ENCODE peak calls at places on chromosome 12, in four cellular contexts. X is AG09319, N is progenitor cell of endocrine pancreas, C is GM13976. R is an unnamed sample.

GRCh38 chr12:132190834-132191500 is 46.7 kb downstream of the NOC4L start:
- DNase-seq in N (no peak), C (no peak), X (no peak), R (no peak)

GRCh38 chr12:7989827-7990491 is 42.6 kb upstream of the FOXJ2 start:
- DNase-seq in N (no peak), C (peak), X (no peak), R (peak)

GRCh38 chr12:131775904-131776889 is 52.0 kb upstream of the MMP17 start:
- DNase-seq in X (no peak), N (no peak), C (peak), R (peak)

GRCh38 chr12:27064397-27065342 is 17.7 kb downstream of the C12orf71 start:
- DNase-seq in X (no peak), N (no peak), C (peak), R (no peak)

GRCh38 chr12:111063296-111064026 is 143.1 kb upstream of the MYL2 start:
- DNase-seq in C (no peak), N (no peak), X (no peak), R (no peak)

GRCh38 chr12:94671917-94672316 is 21.6 kb upstream of the TMCC3 start:
- DNase-seq in N (no peak), X (no peak), C (no peak), R (no peak)

GRCh38 chr12:40002178-40003169 is 103.4 kb downstream of the SLC2A13 start:
- DNase-seq in N (no peak), C (no peak), X (no peak), R (no peak)

GRCh38 chr12:131105736-131106356 is 152.1 kb downstream of the ADGRD1 start:
- DNase-seq in X (no peak), N (no peak), C (no peak), R (peak)

GRCh38 chr12:122721057-122721545 is 4.5 kb upstream of the HCAR3 start:
- DNase-seq in N (no peak), C (peak), X (no peak), R (no peak)

GRCh38 chr12:122050706-122051105 is 27.9 kb upstream of the MLXIP start:
- DNase-seq in C (no peak), N (no peak), X (no peak), R (no peak)

GRCh38 chr12:3035815-3036702 is 41.1 kb upstream of the TSPAN9 start:
- DNase-seq in X (no peak), C (no peak), N (no peak), R (no peak)
- TF ChIP-seq CTCF in X (peak), C (no peak), N (peak), R (no peak)

GRCh38 chr12:6909421-6910145 is 4.8 kb upstream of the ENO2 start:
- DNase-seq in N (no peak), X (no peak), C (no peak), R (no peak)
- TF ChIP-seq CTCF in N (no peak), X (no peak), C (no peak), R (no peak)

DNA sequence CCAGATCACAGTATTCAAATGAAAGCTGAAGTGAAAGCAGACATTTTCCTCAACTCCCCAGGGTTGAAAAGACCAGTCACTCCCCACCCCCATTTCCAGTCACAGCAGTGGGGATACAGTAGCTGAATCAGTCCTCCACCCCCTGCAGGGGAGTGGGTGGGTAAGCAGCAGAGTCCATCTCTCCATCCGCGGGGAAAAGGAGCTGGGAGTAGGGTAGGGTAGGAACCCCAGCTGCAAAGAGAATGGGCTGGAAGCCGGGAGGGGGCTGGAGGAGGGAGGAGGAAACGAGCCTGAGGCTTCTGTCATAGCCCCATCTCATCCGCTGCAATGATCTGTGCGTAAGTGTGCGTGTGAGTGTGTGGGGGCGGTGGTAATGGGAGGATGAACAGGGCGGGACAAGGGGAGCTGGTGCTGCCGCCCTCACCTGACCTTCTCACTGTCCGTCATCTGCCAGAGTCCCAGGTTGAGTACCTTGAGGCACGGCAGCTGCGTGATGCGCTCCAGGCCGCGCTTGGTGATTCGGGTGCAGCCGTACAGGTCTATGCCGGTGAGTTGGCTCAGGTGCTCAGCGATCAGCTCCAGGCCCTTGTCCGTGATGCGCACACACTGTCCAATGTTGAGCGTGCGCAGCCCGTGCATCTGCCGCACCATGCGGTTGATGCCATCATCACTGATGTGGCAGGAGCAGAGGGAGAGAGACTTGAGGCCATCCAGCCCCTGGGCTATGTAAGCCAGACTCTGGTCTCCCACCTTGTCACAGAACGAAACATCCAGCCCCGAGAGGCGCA is 1.7 kb downstream of the FBXL14 start:
- DNase-seq in C (peak), X (no peak), N (peak), R (peak)
- TF ChIP-seq CTCF in C (no peak), X (no peak), N (peak), R (no peak)

DNA sequence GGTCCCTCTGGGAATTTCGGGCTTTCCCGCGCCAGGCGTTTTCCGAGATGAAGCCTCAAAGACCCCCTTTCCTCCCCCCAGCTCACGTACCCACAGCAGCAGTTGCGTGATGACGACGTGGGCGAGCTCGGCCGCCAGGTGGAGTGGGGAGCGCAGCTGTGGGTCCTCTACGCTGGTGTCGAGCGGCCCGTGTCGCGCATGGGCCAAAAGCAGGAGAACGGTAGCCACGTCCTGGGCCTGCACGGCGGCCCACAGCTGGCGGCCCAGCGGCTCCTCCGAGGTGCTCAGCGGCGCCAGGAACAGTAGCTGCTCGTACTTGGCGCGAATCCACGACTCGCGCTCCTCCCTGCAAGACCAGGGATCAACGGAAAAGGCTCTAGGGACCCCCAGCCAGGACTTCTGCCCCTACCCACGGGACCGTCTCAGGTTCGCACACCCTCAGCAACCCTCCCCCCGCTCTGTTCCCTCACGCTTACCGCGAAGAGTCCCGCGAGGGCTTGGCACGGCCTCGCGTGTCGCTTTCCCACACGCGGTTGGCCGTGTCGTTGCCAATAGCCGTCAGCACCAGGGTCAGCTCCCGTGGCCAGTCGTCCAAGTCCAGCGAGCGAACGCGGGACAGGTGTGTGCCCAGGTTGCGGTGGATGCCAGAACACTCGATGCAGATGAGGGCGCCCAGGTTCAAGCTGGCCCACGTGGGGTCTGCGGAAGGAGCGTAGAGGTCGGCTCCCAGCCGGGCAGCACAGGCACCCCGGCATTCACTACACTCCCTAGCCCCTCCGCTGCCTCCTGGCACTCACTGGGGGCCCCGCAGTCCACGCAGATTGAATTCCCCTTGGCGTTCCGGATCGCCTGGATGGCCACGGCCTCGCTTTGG is 11.4 kb downstream of the AGAP2 start:
- DNase-seq in C (peak), N (peak), X (no peak), R (no peak)
- TF ChIP-seq CTCF in C (no peak), N (no peak), X (peak), R (no peak)

GRCh38 chr12:24696800-24697199 is 252.1 kb downstream of the BCAT1 start:
- DNase-seq in N (no peak), C (no peak), X (no peak), R (no peak)
- TF ChIP-seq CTCF in N (no peak), C (no peak), X (no peak), R (no peak)

GRCh38 chr12:125351788-125352187 is 286.6 kb downstream of the AACS start:
- DNase-seq in X (no peak), N (no peak), C (no peak), R (no peak)

GRCh38 chr12:125343649-125344048 is 278.4 kb downstream of the AACS start:
- DNase-seq in C (no peak), N (no peak), X (no peak), R (no peak)

GRCh38 chr12:125340791-125341190 is 275.6 kb downstream of the AACS start:
- DNase-seq in N (no peak), X (peak), C (no peak), R (no peak)

GRCh38 chr12:125341422-125341821 is 276.2 kb downstream of the AACS start:
- DNase-seq in X (no peak), C (no peak), N (no peak), R (no peak)

GRCh38 chr12:125346361-125346760 is 281.1 kb downstream of the AACS start:
- DNase-seq in X (no peak), N (no peak), C (no peak), R (no peak)
- TF ChIP-seq CTCF in X (no peak), N (no peak), C (peak), R (no peak)

DNA sequence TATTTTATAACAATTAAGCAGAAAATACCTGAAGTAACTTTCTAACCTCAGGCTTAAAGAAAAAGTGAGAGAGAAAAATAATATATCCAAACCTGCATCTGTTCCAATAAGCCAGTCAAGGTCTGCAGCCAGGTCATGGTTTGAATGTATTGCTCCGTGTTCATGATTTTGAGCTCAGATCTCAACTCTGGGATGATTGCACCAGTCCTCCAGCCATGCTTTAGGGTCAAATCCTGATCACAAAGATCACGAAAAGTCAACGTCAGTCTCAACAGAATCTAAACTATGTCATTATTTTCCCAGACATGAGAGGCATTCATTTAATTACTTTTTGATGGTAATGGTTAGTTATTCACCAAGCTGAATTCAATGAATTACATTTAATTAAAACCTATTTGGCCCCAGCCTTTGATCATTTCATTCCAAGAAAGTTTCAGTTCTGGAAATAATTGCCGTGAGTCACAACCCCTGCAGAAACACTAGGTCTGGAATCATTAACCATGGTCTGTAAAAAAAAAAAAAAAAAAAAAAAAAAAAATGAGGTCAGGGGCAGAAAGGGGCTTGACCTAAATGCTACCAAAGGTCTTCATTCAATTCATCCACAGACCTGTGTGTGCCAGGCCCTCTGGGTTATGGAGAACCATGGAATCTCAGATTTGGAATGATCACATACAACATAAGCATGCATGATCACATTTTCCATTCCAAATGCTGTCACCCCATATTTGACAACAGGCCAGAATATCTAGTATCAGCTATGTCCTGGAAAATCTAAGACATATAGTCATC is 55.6 kb downstream of the NT5DC3 start:
- DNase-seq in X (no peak), C (no peak), N (no peak), R (no peak)
- TF ChIP-seq CTCF in X (no peak), C (no peak), N (no peak), R (no peak)